ENCODE peak calls at places on chromosomes 4 and X, in six cellular contexts. U is nephron progenitor cell, D is dorsolateral prefrontal cortex, K is GM10248, O is GM20000, J is mammary epithelial cell. X is an unnamed sample.

GRCh38 chr4:104969394-104970066 is 177.1 kb upstream of the TET2 start:
- DNase-seq in U (no peak), D (no peak), K (no peak), O (no peak), J (peak; percentile 7), X (peak; percentile 33)

GRCh38 chrX:153474718-153475117 is 4.3 kb upstream of the HAUS7 start:
- DNase-seq in U (peak; percentile 52), D (no peak), K (no peak), O (no peak), J (no peak), X (no peak)

GRCh38 chrX:53494427-53494826 is 60.3 kb upstream of the HSD17B10 start:
- DNase-seq in U (no peak), D (no peak), K (no peak), O (no peak), J (no peak), X (no peak)

GRCh38 chr4:94669672-94670664 is 87.8 kb upstream of the BMPR1B start:
- DNase-seq in U (no peak), D (no peak), K (no peak), O (no peak), J (no peak), X (no peak)

GRCh38 chr4:20194079-20195013 is 57.4 kb upstream of the SLIT2 start:
- DNase-seq in U (no peak), D (no peak), K (no peak), O (no peak), J (peak; percentile 51), X (no peak)

GRCh38 chr4:127905029-127905428 is 24.3 kb downstream of the PLK4 start:
- DNase-seq in U (no peak), D (no peak), K (no peak), O (no peak), J (no peak), X (no peak)

GRCh38 chr4:155692361-155692760 is 25.7 kb downstream of the GUCY1A1 start:
- DNase-seq in U (no peak), D (no peak), K (no peak), O (no peak), J (no peak), X (no peak)

GRCh38 chr4:38609614-38610013 is 54.4 kb upstream of the KLF3 start:
- DNase-seq in U (no peak), D (no peak), K (no peak), O (no peak), J (no peak), X (no peak)

GRCh38 chr4:168257663-168258235 is 60.8 kb downstream of the DDX60 start:
- DNase-seq in U (no peak), D (no peak), K (no peak), O (no peak), J (no peak), X (no peak)

GRCh38 chr4:74267998-74268606 is 40.2 kb upstream of the EPGN start:
- DNase-seq in U (no peak), D (no peak), K (no peak), O (no peak), J (peak; percentile 83), X (no peak)

GRCh38 chr4:176755624-176756023 is 37.1 kb downstream of the VEGFC start:
- DNase-seq in U (no peak), D (no peak), K (no peak), O (no peak), J (no peak), X (no peak)

GRCh38 chrX:77740376-77740905 is 45.6 kb downstream of the ATRX start:
- DNase-seq in U (no peak), D (no peak), K (no peak), O (no peak), J (no peak), X (no peak)

GRCh38 chrX:107205770-107206696 is at the start of the genes DNAAF6 and NUP62CL:
- DNase-seq in U (peak; percentile 82), D (no peak), K (peak; percentile 73), O (peak; percentile 71), J (peak; percentile 69), X (peak; percentile 86)

GRCh38 chrX:149510386-149510785 is 5.3 kb upstream of the IDS start:
- DNase-seq in U (no peak), D (no peak), K (no peak), O (no peak), J (no peak), X (no peak)

GRCh38 chrX:65581661-65582339 is 47.2 kb upstream of the LAS1L start:
- DNase-seq in U (peak; percentile 51), D (no peak), K (peak; percentile 56), O (peak; percentile 52), J (peak; percentile 49), X (peak; percentile 77)

GRCh38 chr4:101419324-101420135 is 72.2 kb upstream of the PPP3CA start:
- DNase-seq in U (no peak), D (no peak), K (peak; percentile 19), O (peak; percentile 12), J (no peak), X (peak; percentile 80)

GRCh38 chrX:118520858-118521206 is 25.2 kb downstream of the DOCK11 start:
- DNase-seq in U (no peak), D (no peak), K (no peak), O (no peak), J (no peak), X (no peak)

GRCh38 chrX:48558270-48558669 is 16.0 kb upstream of the RBM3 start:
- DNase-seq in U (no peak), D (no peak), K (no peak), O (no peak), J (peak; percentile 87), X (no peak)

GRCh38 chr4:168979338-168979737 is 30.7 kb downstream of the CBR4 start:
- DNase-seq in U (no peak), D (no peak), K (no peak), O (no peak), J (no peak), X (no peak)

GRCh38 chr4:111630705-111631104 is 514.5 kb upstream of the FAM241A start:
- DNase-seq in U (no peak), D (no peak), K (no peak), O (no peak), J (no peak), X (no peak)

GRCh38 chrX:105461013-105461412 is 240.5 kb upstream of the TEX13A start:
- DNase-seq in U (no peak), D (no peak), K (no peak), O (no peak), J (peak; percentile 81), X (no peak)

GRCh38 chr4:5824635-5825034 is 68.3 kb downstream of the CRMP1 start:
- DNase-seq in U (no peak), D (peak; percentile 31), K (peak; percentile 40), O (peak; percentile 43), J (peak; percentile 18), X (peak; percentile 16)

GRCh38 chr4:4430492-4431195 is 43.7 kb downstream of the NSG1 start:
- DNase-seq in U (peak; percentile 63), D (no peak), K (peak; percentile 58), O (peak; percentile 63), J (peak; percentile 74), X (peak; percentile 61)

GRCh38 chrX:11398139-11398538 is 104.9 kb downstream of the AMELX start:
- DNase-seq in U (no peak), D (no peak), K (no peak), O (no peak), J (no peak), X (no peak)

GRCh38 chrX:121093011-121093410 is 45.6 kb downstream of the GLUD2 start:
- DNase-seq in U (no peak), D (no peak), K (no peak), O (no peak), J (no peak), X (no peak)

GRCh38 chr4:19346636-19347035 is 905.1 kb upstream of the SLIT2 start:
- DNase-seq in U (no peak), D (no peak), K (no peak), O (no peak), J (no peak), X (no peak)

GRCh38 chr4:104693601-104694201 is 199.0 kb upstream of the CXXC4 start:
- DNase-seq in U (no peak), D (no peak), K (no peak), O (no peak), J (peak; percentile 21), X (peak; percentile 30)

GRCh38 chr4:41069268-41069667 is 145.1 kb downstream of the APBB2 start:
- DNase-seq in U (no peak), D (no peak), K (no peak), O (no peak), J (no peak), X (no peak)

GRCh38 chr4:78167510-78167909 is 110.4 kb downstream of the FRAS1 start:
- DNase-seq in U (no peak), D (no peak), K (no peak), O (no peak), J (no peak), X (no peak)

GRCh38 chrX:50905334-50905733 is 5.2 kb upstream of the BMP15 start:
- DNase-seq in U (no peak), D (no peak), K (no peak), O (no peak), J (peak; percentile 11), X (peak; percentile 0)

GRCh38 chr4:1856071-1856919 is at the start of gene LETM1:
- DNase-seq in U (peak; percentile 89), D (peak; percentile 95), K (peak; percentile 96), O (peak; percentile 99), J (peak; percentile 96), X (peak; percentile 98)
- TF ChIP-seq CTCF in U (no peak), D (peak; percentile 61), K (peak; percentile 6), O (no peak), J (peak; percentile 21), X (peak; percentile 21)

GRCh38 chr4:184287697-184288255 is 70.1 kb upstream of the ENPP6 start:
- DNase-seq in U (no peak), D (no peak), K (no peak), O (no peak), J (peak; percentile 50), X (peak; percentile 62)
- TF ChIP-seq CTCF in U (no peak), D (peak; percentile 64), K (peak; percentile 12), O (no peak), J (peak; percentile 47), X (no peak)

GRCh38 chr4:146291313-146291712 is 77.0 kb downstream of the REELD1 start:
- DNase-seq in U (no peak), D (no peak), K (no peak), O (no peak), J (no peak), X (no peak)
- TF ChIP-seq CTCF in U (no peak), D (no peak), K (no peak), O (no peak), J (no peak), X (no peak)

GRCh38 chr4:153344131-153345010 is at the start of gene MND1:
- DNase-seq in U (peak; percentile 96), D (peak; percentile 76), K (peak; percentile 93), O (peak; percentile 95), J (peak; percentile 80), X (peak; percentile 93)
- TF ChIP-seq CTCF in U (peak; percentile 96), D (peak; percentile 97), K (peak; percentile 72), O (peak; percentile 64), J (peak; percentile 84), X (peak; percentile 92)